ENCODE peak calls at places on chromosomes 1 and 21, in four cellular contexts. One of them, this sample, is unnamed.

GRCh38 chr1:161726631-161727342 is 5.4 kb downstream of the FCRLB start:
- DNase-seq in GM12878: no peak
- DNase-seq in cardiac muscle cell: peak; percentile 92
- DNase-seq in left ventricle myocardium inferior: peak; percentile 90
- DNase-seq in this sample: peak; percentile 94

GRCh38 chr1:6414443-6414844 is 5.3 kb downstream of the HES2 start:
- DNase-seq in GM12878: peak; percentile 39
- DNase-seq in cardiac muscle cell: peak; percentile 54
- DNase-seq in left ventricle myocardium inferior: no peak
- DNase-seq in this sample: no peak

GRCh38 chr1:208154679-208155078 is 89.5 kb downstream of the PLXNA2 start:
- DNase-seq in GM12878: no peak
- DNase-seq in cardiac muscle cell: no peak
- DNase-seq in left ventricle myocardium inferior: no peak
- DNase-seq in this sample: peak; percentile 30

GRCh38 chr1:84156210-84156621 is 12.1 kb downstream of the PRKACB start:
- DNase-seq in GM12878: no peak
- DNase-seq in cardiac muscle cell: no peak
- DNase-seq in left ventricle myocardium inferior: no peak
- DNase-seq in this sample: no peak

GRCh38 chr1:164719676-164720075 is 160.7 kb downstream of the PBX1 start:
- DNase-seq in GM12878: no peak
- DNase-seq in cardiac muscle cell: no peak
- DNase-seq in left ventricle myocardium inferior: no peak
- DNase-seq in this sample: no peak

GRCh38 chr1:202270871-202271326 is 70.8 kb downstream of the UBE2T start:
- DNase-seq in GM12878: no peak
- DNase-seq in cardiac muscle cell: no peak
- DNase-seq in left ventricle myocardium inferior: no peak
- DNase-seq in this sample: no peak

GRCh38 chr1:63718464-63719075 is 55.2 kb upstream of the ROR1 start:
- DNase-seq in GM12878: no peak
- DNase-seq in cardiac muscle cell: no peak
- DNase-seq in left ventricle myocardium inferior: no peak
- DNase-seq in this sample: peak; percentile 32

GRCh38 chr21:19540287-19540686 is 1136.7 kb upstream of the TMPRSS15 start:
- DNase-seq in GM12878: no peak
- DNase-seq in cardiac muscle cell: no peak
- DNase-seq in left ventricle myocardium inferior: no peak
- DNase-seq in this sample: no peak

GRCh38 chr1:35726814-35727433 is 8.2 kb upstream of the C1orf216 start:
- DNase-seq in GM12878: no peak
- DNase-seq in cardiac muscle cell: peak; percentile 73
- DNase-seq in left ventricle myocardium inferior: peak; percentile 40
- DNase-seq in this sample: no peak

GRCh38 chr1:211703812-211704566 is 28.6 kb upstream of the NEK2 start:
- DNase-seq in GM12878: no peak
- DNase-seq in cardiac muscle cell: no peak
- DNase-seq in left ventricle myocardium inferior: no peak
- DNase-seq in this sample: no peak

GRCh38 chr1:224637510-224637909 is 21.4 kb downstream of the CNIH3 start:
- DNase-seq in GM12878: no peak
- DNase-seq in cardiac muscle cell: no peak
- DNase-seq in left ventricle myocardium inferior: no peak
- DNase-seq in this sample: no peak

GRCh38 chr1:229941160-229941559 is 125.9 kb upstream of the GALNT2 start:
- DNase-seq in GM12878: no peak
- DNase-seq in cardiac muscle cell: peak; percentile 2
- DNase-seq in left ventricle myocardium inferior: no peak
- DNase-seq in this sample: no peak

GRCh38 chr1:85683292-85684025 is 24.8 kb downstream of the ZNHIT6 start:
- DNase-seq in GM12878: no peak
- DNase-seq in cardiac muscle cell: no peak
- DNase-seq in left ventricle myocardium inferior: no peak
- DNase-seq in this sample: no peak
- H3K27ac ChIP-seq in GM12878: no peak overlapping the region
- H3K27ac ChIP-seq in cardiac muscle cell: no peak overlapping the region
- H3K27ac ChIP-seq in left ventricle myocardium inferior: no peak overlapping the region
- H3K27ac ChIP-seq in this sample: no peak overlapping the region

GRCh38 chr1:41497056-41497440 is 12.6 kb upstream of the EDN2 start:
- DNase-seq in GM12878: no peak
- DNase-seq in cardiac muscle cell: no peak
- DNase-seq in left ventricle myocardium inferior: peak; percentile 32
- DNase-seq in this sample: no peak
- H3K27ac ChIP-seq in GM12878: no peak overlapping the region
- H3K27ac ChIP-seq in cardiac muscle cell: peak overlapping the region; percentile 89
- H3K27ac ChIP-seq in left ventricle myocardium inferior: peak overlapping the region; percentile 94
- H3K27ac ChIP-seq in this sample: peak overlapping the region; percentile 89

GRCh38 chr1:30753660-30754123 is 3.9 kb downstream of the LAPTM5 start:
- DNase-seq in GM12878: no peak
- DNase-seq in cardiac muscle cell: no peak
- DNase-seq in left ventricle myocardium inferior: no peak
- DNase-seq in this sample: no peak
- H3K27ac ChIP-seq in GM12878: peak overlapping the region; percentile 93
- H3K27ac ChIP-seq in cardiac muscle cell: no peak overlapping the region
- H3K27ac ChIP-seq in left ventricle myocardium inferior: no peak overlapping the region
- H3K27ac ChIP-seq in this sample: peak overlapping the region; percentile 50

DNA sequence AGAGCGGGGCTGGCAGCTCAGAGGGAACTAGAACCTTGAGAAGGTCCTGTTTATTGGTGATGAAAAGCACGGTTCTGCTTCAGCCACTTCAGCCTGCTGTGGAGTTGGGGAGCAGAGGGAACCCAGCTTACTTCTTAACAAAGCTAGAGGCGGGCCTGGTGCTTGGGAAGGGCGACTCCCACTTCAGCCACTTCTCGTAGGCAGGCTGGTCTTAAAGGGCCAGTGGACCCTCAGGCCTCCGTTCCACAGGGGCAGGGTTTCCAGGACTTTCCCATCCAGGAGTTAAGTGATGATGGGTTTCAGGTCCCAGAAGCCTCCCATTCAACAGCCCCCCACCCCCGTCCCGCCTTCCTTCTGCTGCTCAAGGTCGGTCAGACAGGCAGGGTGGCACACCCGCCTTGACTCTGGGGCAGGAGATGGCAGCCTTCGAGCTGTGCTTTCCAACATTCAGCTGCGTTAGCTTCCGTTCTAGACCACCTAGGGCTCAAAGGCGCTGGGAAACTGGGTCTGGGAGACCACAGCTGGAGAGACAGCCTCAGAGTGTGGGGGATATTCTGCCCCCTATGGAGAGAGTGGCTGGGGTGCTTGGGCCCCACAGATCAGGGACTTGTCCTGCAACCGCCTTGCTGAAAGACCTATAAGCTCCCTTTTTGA is 3.4 kb downstream of the RUNX3 start:
- DNase-seq in GM12878: no peak
- DNase-seq in cardiac muscle cell: peak; percentile 60
- DNase-seq in left ventricle myocardium inferior: no peak
- DNase-seq in this sample: peak; percentile 55
- H3K27ac ChIP-seq in GM12878: peak overlapping the region; percentile 89
- H3K27ac ChIP-seq in cardiac muscle cell: no peak overlapping the region
- H3K27ac ChIP-seq in left ventricle myocardium inferior: no peak overlapping the region
- H3K27ac ChIP-seq in this sample: no peak overlapping the region

GRCh38 chr1:181091322-181092040 is 3.0 kb downstream of the IER5 start:
- DNase-seq in GM12878: no peak
- DNase-seq in cardiac muscle cell: no peak
- DNase-seq in left ventricle myocardium inferior: no peak
- DNase-seq in this sample: no peak
- H3K27ac ChIP-seq in GM12878: peak overlapping the region; percentile 97
- H3K27ac ChIP-seq in cardiac muscle cell: no peak overlapping the region
- H3K27ac ChIP-seq in left ventricle myocardium inferior: peak overlapping the region; percentile 96
- H3K27ac ChIP-seq in this sample: peak overlapping the region; percentile 99

GRCh38 chr1:192903142-192903541 is 94.3 kb downstream of the RGS2 start:
- DNase-seq in GM12878: no peak
- DNase-seq in cardiac muscle cell: no peak
- DNase-seq in left ventricle myocardium inferior: no peak
- DNase-seq in this sample: no peak

GRCh38 chr1:192906334-192906733 is 97.5 kb downstream of the RGS2 start:
- DNase-seq in GM12878: no peak
- DNase-seq in cardiac muscle cell: no peak
- DNase-seq in left ventricle myocardium inferior: no peak
- DNase-seq in this sample: no peak

GRCh38 chr1:192907545-192908243 is 98.9 kb downstream of the RGS2 start:
- DNase-seq in GM12878: no peak
- DNase-seq in cardiac muscle cell: no peak
- DNase-seq in left ventricle myocardium inferior: no peak
- DNase-seq in this sample: no peak

GRCh38 chr1:192904438-192904895 is 95.6 kb downstream of the RGS2 start:
- DNase-seq in GM12878: no peak
- DNase-seq in cardiac muscle cell: no peak
- DNase-seq in left ventricle myocardium inferior: no peak
- DNase-seq in this sample: no peak

GRCh38 chr1:192905049-192905448 is 96.2 kb downstream of the RGS2 start:
- DNase-seq in GM12878: no peak
- DNase-seq in cardiac muscle cell: no peak
- DNase-seq in left ventricle myocardium inferior: no peak
- DNase-seq in this sample: no peak
- H3K27ac ChIP-seq in GM12878: no peak overlapping the region
- H3K27ac ChIP-seq in cardiac muscle cell: no peak overlapping the region
- H3K27ac ChIP-seq in left ventricle myocardium inferior: peak overlapping the region; percentile 46
- H3K27ac ChIP-seq in this sample: peak overlapping the region; percentile 71

GRCh38 chr1:168920456-168921094 is 185.9 kb upstream of the ATP1B1 start:
- DNase-seq in GM12878: no peak
- DNase-seq in cardiac muscle cell: no peak
- DNase-seq in left ventricle myocardium inferior: no peak
- DNase-seq in this sample: peak; percentile 76

GRCh38 chr1:168917796-168918195 is 188.7 kb upstream of the ATP1B1 start:
- DNase-seq in GM12878: no peak
- DNase-seq in cardiac muscle cell: no peak
- DNase-seq in left ventricle myocardium inferior: no peak
- DNase-seq in this sample: no peak

GRCh38 chr1:168917309-168917708 is 188.3 kb upstream of the DPT start:
- DNase-seq in GM12878: no peak
- DNase-seq in cardiac muscle cell: no peak
- DNase-seq in left ventricle myocardium inferior: no peak
- DNase-seq in this sample: no peak

GRCh38 chr1:168921514-168922106 is 184.9 kb upstream of the ATP1B1 start:
- DNase-seq in GM12878: peak; percentile 25
- DNase-seq in cardiac muscle cell: no peak
- DNase-seq in left ventricle myocardium inferior: no peak
- DNase-seq in this sample: no peak

DNA sequence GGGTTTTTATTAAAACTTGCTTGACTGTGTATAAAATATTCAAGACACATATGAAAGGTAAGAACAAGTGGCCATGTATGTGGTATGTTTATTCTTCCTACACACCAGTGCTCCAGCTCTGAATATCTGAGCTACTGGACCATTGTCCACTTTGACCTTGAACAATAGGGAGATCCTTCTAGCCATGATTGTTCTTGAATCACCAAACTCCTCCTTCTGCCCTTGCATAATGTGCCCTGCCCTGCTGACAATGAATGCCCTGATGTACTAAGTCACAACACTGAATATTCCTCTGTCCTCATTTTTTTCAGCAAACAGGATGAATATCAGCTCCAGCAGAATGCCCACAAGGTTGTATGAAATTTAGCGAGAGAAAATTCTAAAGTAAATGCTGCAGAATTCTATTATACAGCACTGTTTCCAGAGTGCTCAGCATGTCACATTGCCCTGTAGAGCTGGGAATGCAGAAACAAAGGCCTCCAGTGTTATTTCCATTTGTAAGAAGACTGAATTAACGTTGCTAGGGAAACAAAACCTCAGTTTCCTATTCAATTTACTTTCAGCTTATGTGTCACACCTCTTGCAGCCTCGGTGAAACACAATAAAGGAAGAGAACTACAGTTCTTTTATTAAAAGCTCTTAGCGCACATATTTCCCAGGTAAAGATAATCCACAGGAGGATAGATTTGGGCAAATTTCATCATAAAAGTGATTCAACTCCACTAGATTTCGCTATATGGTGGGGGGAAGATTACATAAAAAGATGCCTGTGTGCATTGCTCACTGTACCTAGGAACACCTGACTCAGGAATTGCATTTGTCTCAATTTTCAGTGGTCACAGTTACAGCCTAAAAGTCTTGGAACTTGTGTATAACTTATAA is 187.4 kb upstream of the ATP1B1 start:
- DNase-seq in GM12878: no peak
- DNase-seq in cardiac muscle cell: no peak
- DNase-seq in left ventricle myocardium inferior: no peak
- DNase-seq in this sample: no peak
- H3K27ac ChIP-seq in GM12878: no peak overlapping the region
- H3K27ac ChIP-seq in cardiac muscle cell: no peak overlapping the region
- H3K27ac ChIP-seq in left ventricle myocardium inferior: no peak overlapping the region
- H3K27ac ChIP-seq in this sample: no peak overlapping the region

GRCh38 chr1:27873671-27874384 is 1.5 kb downstream of the THEMIS2 start:
- DNase-seq in GM12878: no peak
- DNase-seq in cardiac muscle cell: no peak
- DNase-seq in left ventricle myocardium inferior: no peak
- DNase-seq in this sample: peak; percentile 75
- H3K27ac ChIP-seq in GM12878: peak overlapping the region; percentile 93
- H3K27ac ChIP-seq in cardiac muscle cell: no peak overlapping the region
- H3K27ac ChIP-seq in left ventricle myocardium inferior: peak overlapping the region; percentile 55
- H3K27ac ChIP-seq in this sample: peak overlapping the region; percentile 69

GRCh38 chr1:232574867-232575523 is 54.9 kb downstream of the SIPA1L2 start:
- DNase-seq in GM12878: no peak
- DNase-seq in cardiac muscle cell: no peak
- DNase-seq in left ventricle myocardium inferior: no peak
- DNase-seq in this sample: no peak

GRCh38 chr1:232574077-232574476 is 55.9 kb downstream of the SIPA1L2 start:
- DNase-seq in GM12878: no peak
- DNase-seq in cardiac muscle cell: no peak
- DNase-seq in left ventricle myocardium inferior: no peak
- DNase-seq in this sample: no peak

GRCh38 chr1:232576537-232576936 is 53.4 kb downstream of the SIPA1L2 start:
- DNase-seq in GM12878: no peak
- DNase-seq in cardiac muscle cell: no peak
- DNase-seq in left ventricle myocardium inferior: no peak
- DNase-seq in this sample: no peak

GRCh38 chr1:232577809-232578208 is 52.1 kb downstream of the SIPA1L2 start:
- DNase-seq in GM12878: no peak
- DNase-seq in cardiac muscle cell: no peak
- DNase-seq in left ventricle myocardium inferior: no peak
- DNase-seq in this sample: no peak

GRCh38 chr1:232575524-232576040 is 54.4 kb downstream of the SIPA1L2 start:
- DNase-seq in GM12878: no peak
- DNase-seq in cardiac muscle cell: no peak
- DNase-seq in left ventricle myocardium inferior: no peak
- DNase-seq in this sample: no peak
- H3K27ac ChIP-seq in GM12878: no peak overlapping the region
- H3K27ac ChIP-seq in cardiac muscle cell: no peak overlapping the region
- H3K27ac ChIP-seq in left ventricle myocardium inferior: peak overlapping the region; percentile 31
- H3K27ac ChIP-seq in this sample: peak overlapping the region; percentile 77

DNA sequence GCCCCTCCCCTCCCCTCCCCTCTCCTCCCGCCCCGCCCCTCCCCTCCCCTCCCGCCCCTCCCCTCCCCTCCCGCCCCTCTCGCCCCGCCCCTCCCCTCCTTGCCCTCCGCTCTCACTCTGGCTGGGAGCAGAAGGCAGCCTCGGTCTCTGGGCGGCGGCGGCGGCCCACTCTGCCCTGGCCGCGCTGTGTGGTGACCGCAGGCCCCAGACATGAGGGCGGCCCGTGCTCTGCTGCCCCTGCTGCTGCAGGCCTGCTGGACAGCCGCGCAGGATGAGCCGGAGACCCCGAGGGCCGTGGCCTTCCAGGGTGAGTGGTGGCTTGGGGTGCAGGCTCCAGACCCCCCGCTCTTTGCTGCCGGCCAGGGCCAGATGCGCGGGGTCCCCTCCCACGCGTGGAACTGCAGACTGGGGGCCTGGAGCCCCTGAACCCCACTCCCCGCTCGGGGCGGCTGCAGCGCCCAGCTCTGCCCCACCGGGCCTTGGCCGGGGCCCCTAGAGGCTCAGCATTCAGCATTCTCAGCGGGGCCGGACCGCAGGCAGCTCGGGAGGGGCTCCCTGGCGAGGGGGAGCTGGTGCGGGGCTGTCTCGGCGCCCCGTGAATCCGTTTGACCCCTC is at the start of gene COL6A1:
- DNase-seq in GM12878: no peak
- DNase-seq in cardiac muscle cell: peak; percentile 80
- DNase-seq in left ventricle myocardium inferior: peak; percentile 78
- DNase-seq in this sample: peak; percentile 91
- H3K27ac ChIP-seq in GM12878: no peak within 1 kb of the TSS
- H3K27ac ChIP-seq in cardiac muscle cell: peak within 1 kb of the TSS; percentile 64
- H3K27ac ChIP-seq in left ventricle myocardium inferior: peak within 1 kb of the TSS; percentile 92
- H3K27ac ChIP-seq in this sample: peak within 1 kb of the TSS; percentile 97